ENCODE peak calls at places on chromosome 19, in five cellular contexts. L, T, J, M and A are unnamed samples.

GRCh38 chr19:29966594-29967249 is 24.7 kb downstream of the URI1 start:
- DNase-seq in L (no peak), T (no peak), J (no peak), M (no peak), A (no peak)

GRCh38 chr19:55546822-55547614 is 1.7 kb upstream of the SBK3 start:
- DNase-seq in L (peak; percentile 63), T (peak; percentile 81), J (no peak), M (no peak), A (peak; percentile 95)

GRCh38 chr19:6564393-6564792 is 26.6 kb downstream of the CD70 start:
- DNase-seq in L (peak; percentile 71), T (no peak), J (no peak), M (no peak), A (no peak)

GRCh38 chr19:29532097-29532496 is 6.3 kb downstream of the VSTM2B start:
- DNase-seq in L (no peak), T (peak; percentile 0), J (no peak), M (no peak), A (no peak)

GRCh38 chr19:3360494-3361383 is 5.6 kb upstream of the NFIC start:
- DNase-seq in L (peak; percentile 84), T (peak; percentile 66), J (no peak), M (no peak), A (no peak)

GRCh38 chr19:50003810-50004419 is 21.3 kb downstream of the VRK3 start:
- DNase-seq in L (peak; percentile 80), T (peak; percentile 34), J (no peak), M (peak; percentile 93), A (peak; percentile 97)

GRCh38 chr19:41918653-41919244 is 9.5 kb downstream of the ERFL start:
- DNase-seq in L (no peak), T (no peak), J (no peak), M (no peak), A (no peak)

GRCh38 chr19:58558623-58559274 is 338 bp upstream of the UBE2M start:
- DNase-seq in L (peak; percentile 92), T (peak; percentile 99), J (no peak), M (peak; percentile 93), A (peak; percentile 97)

GRCh38 chr19:35065574-35065973 is 24.1 kb downstream of the HPN start:
- DNase-seq in L (no peak), T (no peak), J (no peak), M (no peak), A (no peak)

GRCh38 chr19:33388817-33389573 is 15.5 kb downstream of the CEBPG start:
- DNase-seq in L (no peak), T (no peak), J (no peak), M (no peak), A (no peak)

GRCh38 chr19:14746891-14747290 is 31.5 kb downstream of the ADGRE2 start:
- DNase-seq in L (no peak), T (no peak), J (no peak), M (no peak), A (no peak)

GRCh38 chr19:23822735-23823134 is 64.0 kb upstream of the ZNF681 start:
- DNase-seq in L (no peak), T (peak; percentile 37), J (no peak), M (no peak), A (no peak)

GRCh38 chr19:12495002-12495802 is 10.6 kb upstream of the ZNF709 start:
- DNase-seq in L (peak; percentile 86), T (peak; percentile 97), J (peak; percentile 65), M (peak; percentile 6), A (peak; percentile 71)

GRCh38 chr19:52331757-52332156 is 4.3 kb upstream of the ZNF610 start:
- DNase-seq in L (no peak), T (no peak), J (no peak), M (no peak), A (no peak)

GRCh38 chr19:19866599-19867248 is 1.0 kb downstream of the ZNF253 start:
- DNase-seq in L (peak; percentile 74), T (no peak), J (no peak), M (no peak), A (no peak)

GRCh38 chr19:8528500-8528899 is 14.5 kb upstream of the ZNF414 start:
- DNase-seq in L (no peak), T (no peak), J (no peak), M (no peak), A (no peak)

GRCh38 chr19:7751157-7751783 is 3.9 kb upstream of the CD209 start:
- DNase-seq in L (no peak), T (no peak), J (no peak), M (no peak), A (no peak)

GRCh38 chr19:28199323-28199722 is 1013.6 kb downstream of the UQCRFS1 start:
- DNase-seq in L (no peak), T (no peak), J (no peak), M (no peak), A (no peak)

GRCh38 chr19:7250057-7250596 is 44.1 kb downstream of the INSR start:
- DNase-seq in L (no peak), T (no peak), J (no peak), M (no peak), A (no peak)

GRCh38 chr19:42216653-42217521 is 590 bp downstream of the DEDD2 start:
- DNase-seq in L (peak; percentile 66), T (peak; percentile 51), J (no peak), M (peak; percentile 66), A (no peak)

GRCh38 chr19:2503521-2504109 is 27.7 kb downstream of the GADD45B start:
- DNase-seq in L (peak; percentile 50), T (no peak), J (no peak), M (no peak), A (peak; percentile 95)

GRCh38 chr19:49739933-49740332 is 23.2 kb downstream of the TSKS start:
- DNase-seq in L (no peak), T (no peak), J (no peak), M (no peak), A (no peak)

GRCh38 chr19:2212861-2213711 is 23.0 kb downstream of the PLEKHJ1 start:
- DNase-seq in L (no peak), T (peak; percentile 78), J (no peak), M (no peak), A (no peak)

GRCh38 chr19:55225415-55225958 is 3.1 kb downstream of the TMEM86B start:
- DNase-seq in L (no peak), T (no peak), J (no peak), M (no peak), A (no peak)

GRCh38 chr19:13962738-13963602 is 10.7 kb downstream of the DCAF15 start:
- DNase-seq in L (no peak), T (no peak), J (no peak), M (no peak), A (no peak)

GRCh38 chr19:46660601-46661019 is 372 bp downstream of the DACT3 start:
- DNase-seq in L (no peak), T (no peak), J (no peak), M (no peak), A (no peak)

GRCh38 chr19:46659151-46660007 is 1.6 kb downstream of the DACT3 start:
- DNase-seq in L (peak; percentile 92), T (no peak), J (no peak), M (peak; percentile 64), A (no peak)

GRCh38 chr19:46661735-46662592 is 982 bp upstream of the DACT3 start:
- DNase-seq in L (peak; percentile 82), T (peak; percentile 86), J (no peak), M (peak; percentile 96), A (peak; percentile 75)

GRCh38 chr19:46660008-46660517 is 919 bp downstream of the DACT3 start:
- DNase-seq in L (peak; percentile 41), T (no peak), J (no peak), M (no peak), A (no peak)

DNA sequence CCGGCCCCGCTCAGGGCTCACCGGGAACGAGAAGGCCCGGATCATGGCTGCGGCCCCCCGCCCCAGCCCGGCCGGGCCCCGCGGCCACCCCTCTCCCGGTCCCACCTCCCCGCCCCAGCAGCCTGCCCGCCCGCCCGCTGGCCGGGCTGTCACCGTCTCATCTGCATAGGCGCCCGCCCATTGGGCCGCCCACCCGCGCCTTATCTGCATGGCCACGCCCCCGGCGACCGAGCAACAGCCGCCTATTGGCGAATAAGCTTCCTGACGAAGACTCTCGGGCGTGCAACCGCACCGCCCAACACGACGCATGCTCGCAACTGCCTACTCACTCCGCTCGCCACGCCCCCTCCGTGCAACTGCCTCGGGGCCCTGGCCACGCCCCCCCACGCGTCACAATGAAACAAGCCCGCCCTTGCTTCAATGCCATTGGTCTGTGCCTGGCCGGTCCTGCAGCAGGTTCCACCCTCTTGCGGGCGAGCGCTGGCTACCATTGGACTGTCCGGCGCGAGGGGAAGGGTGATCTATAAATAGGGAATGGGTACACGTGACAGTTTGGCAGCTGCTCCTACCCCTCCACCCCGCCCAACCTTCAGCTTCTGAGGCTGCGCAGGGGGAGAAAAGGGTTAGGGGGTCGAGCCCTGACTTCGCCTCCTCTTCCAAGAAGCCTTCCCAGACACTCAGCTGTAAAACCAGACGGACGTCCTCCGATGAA is at the start of gene DACT3:
- DNase-seq in L (peak; percentile 99), T (peak; percentile 100), J (peak; percentile 99), M (peak; percentile 100), A (peak; percentile 89)
- TF ChIP-seq POLR2A in L (no peak), T (no peak), J (no peak), M (no peak), A (no peak)

DNA sequence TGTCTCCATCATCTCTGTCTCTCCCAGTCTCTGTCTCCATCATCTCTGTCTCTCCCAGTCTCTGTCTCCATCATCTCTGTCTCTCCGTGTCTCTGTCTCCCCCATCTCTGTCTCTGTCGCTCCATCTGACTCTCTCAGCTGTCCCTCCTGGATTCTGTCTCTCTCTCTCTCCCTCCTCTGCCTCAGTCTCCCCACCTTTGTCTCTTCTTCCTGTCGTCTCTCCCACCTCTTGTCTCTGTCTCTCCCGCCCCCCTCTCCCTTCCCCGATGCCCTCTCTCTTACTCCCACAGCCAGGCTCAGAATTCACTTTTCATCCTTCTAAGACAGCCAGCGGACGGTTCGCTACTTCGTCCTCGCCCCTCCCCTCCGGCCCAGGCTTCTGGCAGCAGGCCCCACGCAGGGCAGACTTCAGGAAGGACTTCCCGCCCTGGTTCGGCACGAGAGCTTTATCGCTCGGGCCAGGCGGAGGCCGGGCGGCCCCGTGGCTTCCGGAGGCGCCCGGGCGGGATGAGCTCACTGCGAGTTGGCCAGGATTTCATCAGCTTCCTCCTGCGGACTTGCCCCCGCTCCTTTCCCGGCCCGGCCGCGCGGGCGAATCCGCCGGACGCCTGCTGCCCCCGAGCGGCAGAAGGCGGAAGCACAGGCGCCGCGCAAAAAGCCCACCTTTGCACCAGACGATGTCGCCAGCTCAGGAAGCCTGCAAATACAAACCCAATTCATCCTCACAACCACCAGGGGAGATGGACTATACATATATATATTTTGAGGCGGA is 12.4 kb upstream of the CCDC9 start:
- DNase-seq in L (peak; percentile 92), T (peak; percentile 91), J (no peak), M (peak; percentile 94), A (peak; percentile 85)
- TF ChIP-seq POLR2A in L (peak; percentile 72), T (no peak), J (no peak), M (no peak), A (no peak)

GRCh38 chr19:38850976-38851621 is 1.3 kb upstream of the HNRNPL start:
- DNase-seq in L (peak; percentile 60), T (no peak), J (no peak), M (no peak), A (no peak)
- TF ChIP-seq POLR2A in L (peak; percentile 6), T (no peak), J (no peak), M (peak; percentile 41), A (peak; percentile 25)

GRCh38 chr19:43576479-43576878 is 878 bp downstream of the PINLYP start:
- DNase-seq in L (no peak), T (no peak), J (no peak), M (no peak), A (no peak)

GRCh38 chr19:43574424-43575155 is 737 bp downstream of the XRCC1 start:
- DNase-seq in L (no peak), T (no peak), J (no peak), M (no peak), A (peak; percentile 62)

GRCh38 chr19:43572172-43572588 is 3.1 kb downstream of the XRCC1 start:
- DNase-seq in L (no peak), T (no peak), J (no peak), M (no peak), A (no peak)

GRCh38 chr19:43575955-43576451 is 402 bp downstream of the PINLYP start:
- DNase-seq in L (no peak), T (no peak), J (no peak), M (no peak), A (no peak)

GRCh38 chr19:43575156-43575950 is at the start of the genes PINLYP and XRCC1:
- DNase-seq in L (peak; percentile 96), T (peak; percentile 98), J (peak; percentile 83), M (peak; percentile 100), A (peak; percentile 99)
- TF ChIP-seq POLR2A in L (peak; percentile 74), T (no peak), J (no peak), M (peak; percentile 52), A (peak; percentile 60)